ENCODE peak calls at places on chromosome X, in seven cellular contexts. D is IMR-90, U is neuronal stem cell, V is trophoblast cell, O is H1, M is H9, P is mesendoderm. G is an unnamed sample.
A peak's percentile ranks its signal among the peaks of the same experiment; 100 is the strongest.

GRCh38 chrX:120144178-120144844 is 14.1 kb upstream of the RHOXF2 start:
- DNase-seq in O (peak; percentile 57), D (no peak), V (no peak), U (no peak), P (peak; percentile 73), M (peak; percentile 61), G (peak; percentile 3)

GRCh38 chrX:149314031-149314430 is 191.1 kb downstream of the IDS start:
- DNase-seq in P (no peak), O (no peak), V (no peak), U (no peak), M (no peak), D (no peak), G (no peak)

GRCh38 chrX:75609361-75609760 is 86.5 kb upstream of the ZDHHC15 start:
- DNase-seq in D (no peak), V (no peak), P (no peak), M (peak; percentile 24), U (no peak), O (no peak), G (no peak)

GRCh38 chrX:68989865-68990606 is 161.2 kb downstream of the EFNB1 start:
- DNase-seq in P (peak; percentile 98), U (peak; percentile 12), M (peak; percentile 83), D (peak; percentile 82), O (peak; percentile 58), V (peak; percentile 51), G (peak; percentile 79)

GRCh38 chrX:140766024-140766611 is 56.6 kb downstream of the LINC00632 start:
- DNase-seq in V (no peak), D (peak; percentile 66), M (peak; percentile 43), P (peak; percentile 62), U (peak; percentile 51), O (peak; percentile 53), G (peak; percentile 72)

GRCh38 chrX:150692837-150693781 is at the start of gene MTMR1:
- DNase-seq in V (no peak), D (no peak), O (no peak), M (no peak), U (no peak), P (peak; percentile 17), G (no peak)

GRCh38 chrX:14963447-14964236 is 90.4 kb downstream of the MOSPD2 start:
- DNase-seq in V (no peak), D (peak; percentile 47), O (no peak), U (no peak), P (no peak), M (no peak), G (peak; percentile 45)

GRCh38 chrX:146863566-146863965 is 49.0 kb upstream of the CXorf51A start:
- DNase-seq in U (peak; percentile 6), P (peak; percentile 68), O (no peak), V (no peak), M (no peak), D (peak; percentile 6), G (peak; percentile 0)

GRCh38 chrX:17559728-17560379 is 177.4 kb upstream of the SCML1 start:
- DNase-seq in P (peak; percentile 66), U (no peak), M (no peak), D (peak; percentile 92), O (no peak), V (no peak), G (peak; percentile 41)

GRCh38 chrX:53682885-53683555 is 3.5 kb downstream of the HUWE1 start:
- DNase-seq in P (peak; percentile 82), M (peak; percentile 52), U (no peak), D (peak; percentile 50), O (peak; percentile 46), V (peak; percentile 48), G (peak; percentile 82)

GRCh38 chrX:15616531-15616930 is 15.8 kb upstream of the ACE2 start:
- DNase-seq in V (no peak), M (no peak), O (no peak), U (no peak), D (no peak), P (no peak), G (peak; percentile 43)

GRCh38 chrX:102697506-102697905 is 14.7 kb upstream of the GPRASP2 start:
- DNase-seq in P (no peak), M (no peak), V (no peak), O (no peak), D (peak; percentile 52), U (no peak), G (no peak)

GRCh38 chrX:132336172-132336571 is 116.9 kb upstream of the RAP2C start:
- DNase-seq in D (no peak), M (no peak), U (no peak), P (no peak), V (no peak), O (no peak), G (no peak)
- H3K79me1 ChIP-seq in D (no peaks in the 10 kb centered on the region), M (no peaks in the 10 kb centered on the region), U (no peaks in the 10 kb centered on the region), P (no peaks in the 10 kb centered on the region), V (no peaks in the 10 kb centered on the region), O (no peaks in the 10 kb centered on the region), G (no peaks in the 10 kb centered on the region)

DNA sequence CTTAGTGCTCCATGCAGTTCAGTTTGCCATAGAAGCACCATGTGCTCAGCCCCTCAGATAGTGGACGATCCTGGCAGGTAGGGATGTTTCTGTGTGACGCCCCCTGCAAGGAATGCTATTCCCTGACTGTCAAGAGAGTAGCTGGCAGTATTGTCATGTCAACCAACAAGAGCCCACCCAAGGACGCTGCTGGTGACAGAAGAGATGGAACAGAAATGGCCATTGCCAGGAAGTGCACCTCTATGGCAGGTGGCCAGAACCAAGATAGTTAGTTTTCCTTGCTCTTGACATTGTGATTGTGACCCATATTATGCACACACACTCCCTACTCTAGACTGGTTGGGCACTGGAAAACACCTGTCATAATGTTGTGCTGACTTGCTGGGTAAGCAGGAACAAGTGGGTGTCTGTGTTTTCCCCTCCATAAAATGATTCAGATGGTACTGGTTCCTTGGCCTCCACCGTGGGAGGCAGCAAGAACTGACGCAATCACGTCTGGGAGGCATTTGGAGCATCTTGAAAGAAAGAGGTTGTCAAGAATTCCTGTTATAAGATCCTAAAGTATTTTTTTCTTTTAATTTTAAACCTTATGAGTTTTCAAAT is 507.9 kb downstream of the MID1IP1 start:
- DNase-seq in P (peak; percentile 16), V (no peak), U (no peak), D (no peak), O (no peak), M (no peak), G (peak; percentile 71)
- H3K79me1 ChIP-seq in P (no peaks in the 10 kb centered on the region), V (no peaks in the 10 kb centered on the region), U (no peaks in the 10 kb centered on the region), D (no peaks in the 10 kb centered on the region), O (no peaks in the 10 kb centered on the region), M (no peaks in the 10 kb centered on the region), G (no peaks in the 10 kb centered on the region)

DNA sequence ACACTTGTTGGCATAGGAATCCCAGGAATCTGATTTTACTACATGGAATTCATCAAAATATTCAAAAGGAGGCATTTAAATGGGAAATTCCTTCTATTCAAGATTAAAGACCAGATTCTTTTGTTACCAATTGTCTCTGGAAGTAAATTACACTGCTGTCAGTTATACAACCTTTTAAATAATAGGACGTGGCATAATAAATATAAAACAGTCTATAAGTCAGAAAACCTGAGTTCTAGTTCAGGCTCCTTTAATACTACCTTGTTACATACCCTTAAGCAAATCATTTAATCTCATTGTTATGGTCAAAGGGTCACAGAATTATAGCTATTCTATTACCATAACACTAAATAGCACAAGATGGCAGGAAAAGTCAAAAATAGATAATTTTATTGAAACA is 18.8 kb downstream of the COL4A6 start:
- DNase-seq in D (no peak), M (no peak), P (no peak), V (no peak), U (no peak), O (no peak), G (no peak)
- H3K79me1 ChIP-seq in D (no peaks in the 10 kb centered on the region), M (no peaks in the 10 kb centered on the region), P (no peaks in the 10 kb centered on the region), V (no peaks in the 10 kb centered on the region), U (no peaks in the 10 kb centered on the region), O (no peaks in the 10 kb centered on the region), G (no peaks in the 10 kb centered on the region)

GRCh38 chrX:104330966-104331365 is 76.2 kb upstream of the ESX1 start:
- DNase-seq in U (no peak), M (no peak), V (peak; percentile 33), D (peak; percentile 65), P (no peak), O (no peak), G (peak; percentile 73)

GRCh38 chrX:104324461-104324860 is 69.7 kb upstream of the ESX1 start:
- DNase-seq in V (no peak), U (no peak), D (no peak), O (no peak), P (no peak), M (no peak), G (no peak)

GRCh38 chrX:104334971-104335370 is 80.2 kb upstream of the ESX1 start:
- DNase-seq in P (no peak), M (no peak), O (no peak), U (no peak), V (no peak), D (no peak), G (no peak)

GRCh38 chrX:104324871-104325585 is 70.3 kb upstream of the ESX1 start:
- DNase-seq in P (no peak), U (no peak), D (peak; percentile 42), V (no peak), O (no peak), M (no peak), G (peak; percentile 24)

DNA sequence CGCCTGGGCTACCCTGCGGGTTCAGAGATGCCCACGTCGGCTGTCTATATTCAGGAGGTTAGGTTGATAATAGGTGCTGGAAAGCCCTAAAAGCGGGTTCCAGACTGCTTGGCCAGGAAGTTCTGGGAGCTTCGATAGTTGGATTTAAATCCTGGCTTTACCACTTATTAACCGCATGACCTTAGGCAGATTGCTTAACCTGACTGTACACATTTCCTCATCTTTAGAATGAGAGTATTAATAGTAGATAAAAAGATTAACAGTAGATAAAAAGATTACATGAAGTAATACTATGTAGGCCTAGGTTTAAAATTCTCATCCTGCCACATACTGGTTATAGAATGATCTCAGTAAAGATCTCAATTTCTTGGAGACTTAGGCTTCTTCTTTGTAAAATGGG is 75.0 kb upstream of the ESX1 start:
- DNase-seq in P (no peak), O (no peak), D (no peak), M (no peak), U (no peak), V (no peak), G (no peak)
- H3K79me1 ChIP-seq in P (no peaks in the 10 kb centered on the region), O (no peaks in the 10 kb centered on the region), D (no peaks in the 10 kb centered on the region), M (no peaks in the 10 kb centered on the region), U (no peaks in the 10 kb centered on the region), V (no peaks in the 10 kb centered on the region), G (no peaks in the 10 kb centered on the region)

GRCh38 chrX:45771560-45772340 is 571.1 kb upstream of the DIPK2B start:
- DNase-seq in U (no peak), M (no peak), P (no peak), O (no peak), D (peak; percentile 80), V (no peak), G (peak; percentile 90)

GRCh38 chrX:45771114-45771513 is 570.4 kb upstream of the DIPK2B start:
- DNase-seq in V (peak; percentile 51), U (no peak), M (no peak), O (no peak), D (peak; percentile 96), P (no peak), G (peak; percentile 94)

GRCh38 chrX:45775462-45775861 is 574.8 kb upstream of the DIPK2B start:
- DNase-seq in V (peak; percentile 66), D (peak; percentile 81), O (no peak), P (peak; percentile 82), M (no peak), U (no peak), G (peak; percentile 71)

GRCh38 chrX:45778621-45779020 is 577.9 kb upstream of the DIPK2B start:
- DNase-seq in U (no peak), P (no peak), D (no peak), V (no peak), M (no peak), O (no peak), G (no peak)

GRCh38 chrX:45774961-45775360 is 574.3 kb upstream of the DIPK2B start:
- DNase-seq in V (no peak), M (no peak), D (peak; percentile 81), P (no peak), O (no peak), U (no peak), G (no peak)
- H3K79me1 ChIP-seq in V (peaks cover 2% of the 10 kb centered on the region), M (peaks cover 4% of the 10 kb centered on the region), D (peaks cover under 1% of the 10 kb centered on the region), P (no peaks in the 10 kb centered on the region), O (no peaks in the 10 kb centered on the region), U (peaks cover 2% of the 10 kb centered on the region), G (no peaks in the 10 kb centered on the region)